ENCODE peak calls at places on chromosomes 11 and 22, in five cellular contexts. L is tibial artery, U is ecto neural progenitor cell, X is T-helper 1 cell, C is LoVo. Q is an unnamed sample.

GRCh38 chr11:37378989-37379388 is 781.0 kb upstream of the RAG2 start:
- DNase-seq in L (no peak), U (no peak), X (no peak), C (no peak), Q (no peak)

GRCh38 chr11:26442131-26442530 is 110.2 kb downstream of the ANO3 start:
- DNase-seq in L (no peak), U (no peak), X (no peak), C (no peak), Q (no peak)

GRCh38 chr11:47056261-47056915 is 119.8 kb downstream of the CSTPP1 start:
- DNase-seq in L (no peak), U (no peak), X (no peak), C (no peak), Q (no peak)

GRCh38 chr11:119759747-119760412 is 30.9 kb upstream of the NECTIN1 start:
- DNase-seq in L (no peak), U (no peak), X (no peak), C (no peak), Q (no peak)

GRCh38 chr11:76891285-76891684 is 30.6 kb downstream of the ACER3 start:
- DNase-seq in L (no peak), U (no peak), X (no peak), C (no peak), Q (no peak)

GRCh38 chr11:123904932-123905331 is 3.0 kb downstream of the OR8D4 start:
- DNase-seq in L (no peak), U (no peak), X (no peak), C (no peak), Q (no peak)

GRCh38 chr11:115684135-115684534 is 179.9 kb upstream of the CADM1 start:
- DNase-seq in L (no peak), U (no peak), X (no peak), C (no peak), Q (no peak)

GRCh38 chr11:17263803-17264202 is 12.7 kb upstream of the NUCB2 start:
- DNase-seq in L (no peak), U (no peak), X (no peak), C (no peak), Q (no peak)

GRCh38 chr11:101817536-101817935 is 97.3 kb upstream of the CEP126 start:
- DNase-seq in L (no peak), U (no peak), X (no peak), C (no peak), Q (no peak)

GRCh38 chr22:25582946-25583345 is 18.5 kb downstream of the GRK3 start:
- DNase-seq in L (no peak), U (no peak), X (no peak), C (no peak), Q (no peak)

GRCh38 chr11:65639623-65640482 is 2.0 kb downstream of the SIPA1 start:
- DNase-seq in L (no peak), U (no peak), X (peak; percentile 75), C (no peak), Q (no peak)

GRCh38 chr11:327581-327923 is 6.9 kb upstream of the IFITM3 start:
- DNase-seq in L (no peak), U (no peak), X (no peak), C (no peak), Q (no peak)

GRCh38 chr22:32775957-32776356 is 25.5 kb upstream of the TIMP3 start:
- DNase-seq in L (no peak), U (no peak), X (no peak), C (peak; percentile 22), Q (no peak)

GRCh38 chr22:49622241-49623105 is 205.2 kb downstream of the BRD1 start:
- DNase-seq in L (peak; percentile 62), U (no peak), X (no peak), C (no peak), Q (no peak)

GRCh38 chr11:78630561-78631303 is 56.1 kb upstream of the NARS2 start:
- DNase-seq in L (no peak), U (no peak), X (no peak), C (no peak), Q (no peak)

GRCh38 chr11:122781378-122782040 is 56.8 kb upstream of the CRTAM start:
- DNase-seq in L (peak; percentile 93), U (peak; percentile 87), X (peak; percentile 48), C (peak; percentile 72), Q (no peak)

GRCh38 chr22:45516923-45517675 is 14.4 kb downstream of the FBLN1 start:
- DNase-seq in L (no peak), U (no peak), X (no peak), C (peak; percentile 5), Q (no peak)

GRCh38 chr11:64784813-64785581 is 6.7 kb upstream of the SF1 start:
- DNase-seq in L (no peak), U (no peak), X (no peak), C (no peak), Q (no peak)

GRCh38 chr11:100625041-100625440 is 62.0 kb upstream of the ARHGAP42 start:
- DNase-seq in L (no peak), U (no peak), X (no peak), C (no peak), Q (no peak)

GRCh38 chr11:45982656-45983470 is 60.4 kb downstream of the LARGE2 start:
- DNase-seq in L (no peak), U (peak; percentile 57), X (no peak), C (no peak), Q (no peak)

GRCh38 chr11:19530505-19530904 is 182.1 kb upstream of the NAV2 start:
- DNase-seq in L (no peak), U (no peak), X (no peak), C (no peak), Q (no peak)

GRCh38 chr22:20964799-20965103 is 2.3 kb upstream of the AIFM3 start:
- DNase-seq in L (no peak), U (no peak), X (no peak), C (no peak), Q (no peak)

GRCh38 chr11:19848219-19848618 is 135.6 kb downstream of the NAV2 start:
- DNase-seq in L (no peak), U (no peak), X (no peak), C (no peak), Q (no peak)

Q was measured in vagina.